ENCODE peak calls at places on chromosomes 12 and 14, in seven cellular contexts. One of them, this sample, is unnamed.

GRCh38 chr12:9888665-9889273 is 7.5 kb downstream of the KLRF2 start:
- DNase-seq in breast epithelium: no peak
- DNase-seq in BE2C: no peak
- DNase-seq in A549: no peak
- DNase-seq in GM23338: no peak
- DNase-seq in AG09309: no peak
- DNase-seq in fibroblast of mammary gland: no peak
- DNase-seq in this sample: no peak

GRCh38 chr14:74190910-74191575 is 48.2 kb upstream of the VSX2 start:
- DNase-seq in breast epithelium: no peak
- DNase-seq in BE2C: peak; percentile 29
- DNase-seq in A549: no peak
- DNase-seq in GM23338: no peak
- DNase-seq in AG09309: no peak
- DNase-seq in fibroblast of mammary gland: peak; percentile 4
- DNase-seq in this sample: no peak

GRCh38 chr12:106978035-106978800 is 8.7 kb downstream of the MTERF2 start:
- DNase-seq in breast epithelium: no peak
- DNase-seq in BE2C: peak; percentile 67
- DNase-seq in A549: no peak
- DNase-seq in GM23338: no peak
- DNase-seq in AG09309: no peak
- DNase-seq in fibroblast of mammary gland: peak; percentile 47
- DNase-seq in this sample: no peak

GRCh38 chr14:70931008-70931407 is 23.7 kb downstream of the PCNX1 start:
- DNase-seq in breast epithelium: no peak
- DNase-seq in BE2C: no peak
- DNase-seq in A549: no peak
- DNase-seq in GM23338: no peak
- DNase-seq in AG09309: no peak
- DNase-seq in fibroblast of mammary gland: no peak
- DNase-seq in this sample: no peak

GRCh38 chr14:100317389-100317788 is 5.8 kb upstream of the SLC25A47 start:
- DNase-seq in breast epithelium: no peak
- DNase-seq in BE2C: no peak
- DNase-seq in A549: no peak
- DNase-seq in GM23338: no peak
- DNase-seq in AG09309: no peak
- DNase-seq in fibroblast of mammary gland: no peak
- DNase-seq in this sample: no peak

GRCh38 chr12:29516431-29516875 is 19.0 kb upstream of the OVCH1 start:
- DNase-seq in breast epithelium: no peak
- DNase-seq in BE2C: no peak
- DNase-seq in A549: no peak
- DNase-seq in GM23338: no peak
- DNase-seq in AG09309: peak; percentile 67
- DNase-seq in fibroblast of mammary gland: peak; percentile 52
- DNase-seq in this sample: no peak

GRCh38 chr12:63948211-63948610 is 103.7 kb downstream of the SRGAP1 start:
- DNase-seq in breast epithelium: no peak
- DNase-seq in BE2C: no peak
- DNase-seq in A549: no peak
- DNase-seq in GM23338: no peak
- DNase-seq in AG09309: no peak
- DNase-seq in fibroblast of mammary gland: no peak
- DNase-seq in this sample: no peak

GRCh38 chr12:47302111-47302597 is 222.4 kb upstream of the AMIGO2 start:
- DNase-seq in breast epithelium: no peak
- DNase-seq in BE2C: no peak
- DNase-seq in A549: peak; percentile 55
- DNase-seq in GM23338: no peak
- DNase-seq in AG09309: no peak
- DNase-seq in fibroblast of mammary gland: no peak
- DNase-seq in this sample: no peak

GRCh38 chr12:84636801-84637285 is 275.8 kb downstream of the SLC6A15 start:
- DNase-seq in breast epithelium: no peak
- DNase-seq in BE2C: no peak
- DNase-seq in A549: no peak
- DNase-seq in GM23338: no peak
- DNase-seq in AG09309: no peak
- DNase-seq in fibroblast of mammary gland: peak; percentile 28
- DNase-seq in this sample: no peak

GRCh38 chr14:25308244-25308643 is 258.3 kb upstream of the STXBP6 start:
- DNase-seq in breast epithelium: no peak
- DNase-seq in BE2C: no peak
- DNase-seq in A549: no peak
- DNase-seq in GM23338: peak; percentile 70
- DNase-seq in AG09309: no peak
- DNase-seq in fibroblast of mammary gland: peak; percentile 4
- DNase-seq in this sample: no peak

GRCh38 chr12:87150969-87151662 is 878.1 kb downstream of the C12orf50 start:
- DNase-seq in breast epithelium: no peak
- DNase-seq in BE2C: no peak
- DNase-seq in A549: no peak
- DNase-seq in GM23338: no peak
- DNase-seq in AG09309: no peak
- DNase-seq in fibroblast of mammary gland: peak; percentile 7
- DNase-seq in this sample: no peak

GRCh38 chr14:51792819-51793218 is 67.6 kb upstream of the GNG2 start:
- DNase-seq in breast epithelium: no peak
- DNase-seq in BE2C: no peak
- DNase-seq in A549: no peak
- DNase-seq in GM23338: no peak
- DNase-seq in AG09309: no peak
- DNase-seq in fibroblast of mammary gland: no peak
- DNase-seq in this sample: peak; percentile 73

GRCh38 chr14:91831337-91831736 is 36.0 kb downstream of the TC2N start:
- DNase-seq in breast epithelium: no peak
- DNase-seq in BE2C: no peak
- DNase-seq in A549: no peak
- DNase-seq in GM23338: no peak
- DNase-seq in AG09309: no peak
- DNase-seq in fibroblast of mammary gland: no peak
- DNase-seq in this sample: no peak

GRCh38 chr14:91835920-91836843 is 31.2 kb downstream of the TC2N start:
- DNase-seq in breast epithelium: peak; percentile 96
- DNase-seq in BE2C: peak; percentile 21
- DNase-seq in A549: peak; percentile 48
- DNase-seq in GM23338: peak; percentile 94
- DNase-seq in AG09309: no peak
- DNase-seq in fibroblast of mammary gland: no peak
- DNase-seq in this sample: no peak

GRCh38 chr14:91835197-91835919 is 32.0 kb downstream of the TC2N start:
- DNase-seq in breast epithelium: no peak
- DNase-seq in BE2C: no peak
- DNase-seq in A549: no peak
- DNase-seq in GM23338: peak; percentile 60
- DNase-seq in AG09309: no peak
- DNase-seq in fibroblast of mammary gland: no peak
- DNase-seq in this sample: no peak

GRCh38 chr14:91837076-91837475 is 30.3 kb downstream of the TC2N start:
- DNase-seq in breast epithelium: no peak
- DNase-seq in BE2C: no peak
- DNase-seq in A549: no peak
- DNase-seq in GM23338: no peak
- DNase-seq in AG09309: no peak
- DNase-seq in fibroblast of mammary gland: no peak
- DNase-seq in this sample: no peak

DNA sequence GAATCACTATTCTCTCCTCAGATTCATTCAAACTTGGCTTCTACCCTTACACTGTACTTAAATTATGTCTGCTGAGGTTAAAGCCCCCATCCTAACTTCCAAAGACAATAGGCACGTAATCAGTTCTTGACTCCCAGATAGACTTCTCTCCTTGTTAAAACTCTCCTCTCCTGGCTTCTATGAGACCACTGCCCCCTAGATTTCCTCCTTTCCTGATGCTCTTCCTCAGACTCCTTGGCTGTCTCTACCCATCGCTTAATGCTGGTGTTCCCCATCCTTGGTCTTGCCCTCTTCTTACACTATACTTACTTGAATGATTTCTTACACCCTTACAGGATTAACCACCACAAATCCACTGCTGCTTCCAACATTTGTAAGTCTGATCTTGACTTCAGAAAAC is 32.8 kb downstream of the TC2N start:
- DNase-seq in breast epithelium: no peak
- DNase-seq in BE2C: no peak
- DNase-seq in A549: no peak
- DNase-seq in GM23338: peak; percentile 51
- DNase-seq in AG09309: no peak
- DNase-seq in fibroblast of mammary gland: no peak
- DNase-seq in this sample: no peak
- H3K4me3 ChIP-seq in breast epithelium: peak overlapping the region; percentile 94
- H3K4me3 ChIP-seq in BE2C: no peak overlapping the region
- H3K4me3 ChIP-seq in A549: no peak overlapping the region
- H3K4me3 ChIP-seq in GM23338: peak overlapping the region; percentile 76
- H3K4me3 ChIP-seq in AG09309: no peak overlapping the region
- H3K4me3 ChIP-seq in fibroblast of mammary gland: no peak overlapping the region
- H3K4me3 ChIP-seq in this sample: no peak overlapping the region

DNA sequence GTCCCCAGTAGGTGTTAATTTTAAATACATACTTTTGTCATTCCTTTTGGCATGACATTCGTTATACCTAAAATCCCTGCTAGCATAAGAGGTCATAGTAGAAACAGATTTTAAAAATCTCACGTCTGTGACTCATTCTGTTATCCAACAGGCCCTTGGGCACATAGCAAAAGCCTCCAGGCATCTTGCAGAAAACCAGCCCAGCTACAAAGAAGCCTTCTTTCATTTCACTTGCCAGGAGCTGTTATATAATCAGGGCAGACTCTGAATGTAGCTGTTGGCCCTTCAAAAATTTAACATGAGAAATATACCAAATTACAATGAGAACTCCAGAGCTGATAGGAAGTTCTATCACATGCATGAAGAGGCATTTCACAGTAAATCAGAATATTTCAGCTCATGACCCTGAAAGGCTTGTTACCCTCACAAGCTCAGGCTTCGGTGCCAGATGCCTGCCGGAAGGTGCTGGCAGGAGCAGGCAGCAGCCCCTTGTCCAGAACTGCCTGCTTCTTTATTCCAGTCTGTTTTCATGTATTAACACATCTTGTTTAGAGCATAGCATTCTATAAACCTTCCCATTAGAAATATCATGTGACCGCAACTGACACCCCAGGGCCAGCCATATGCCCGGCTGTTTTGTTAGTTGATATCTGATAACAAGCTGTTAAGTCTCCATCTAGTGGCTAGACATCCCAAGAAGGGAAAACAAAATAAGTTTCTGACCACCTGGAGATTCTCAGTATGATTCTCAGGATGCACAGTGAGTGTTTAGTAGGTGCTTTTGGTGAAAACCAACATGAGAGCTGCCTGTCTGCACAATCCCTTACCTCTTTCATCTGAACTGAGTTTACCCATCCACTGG is 17.8 kb downstream of the E2F7 start:
- DNase-seq in breast epithelium: no peak
- DNase-seq in BE2C: no peak
- DNase-seq in A549: no peak
- DNase-seq in GM23338: no peak
- DNase-seq in AG09309: no peak
- DNase-seq in fibroblast of mammary gland: no peak
- DNase-seq in this sample: no peak
- TF ChIP-seq CTCF in breast epithelium: no peak
- TF ChIP-seq CTCF in BE2C: peak; percentile 22
- TF ChIP-seq CTCF in A549: no peak
- TF ChIP-seq CTCF in GM23338: peak; percentile 26
- TF ChIP-seq CTCF in AG09309: no peak
- TF ChIP-seq CTCF in fibroblast of mammary gland: no peak
- TF ChIP-seq CTCF in this sample: peak; percentile 45

GRCh38 chr12:94971923-94972322 is 31.6 kb downstream of the NDUFA12 start:
- DNase-seq in breast epithelium: no peak
- DNase-seq in BE2C: no peak
- DNase-seq in A549: no peak
- DNase-seq in GM23338: no peak
- DNase-seq in AG09309: no peak
- DNase-seq in fibroblast of mammary gland: no peak
- DNase-seq in this sample: no peak

GRCh38 chr12:94972795-94973194 is 30.7 kb downstream of the NDUFA12 start:
- DNase-seq in breast epithelium: no peak
- DNase-seq in BE2C: no peak
- DNase-seq in A549: no peak
- DNase-seq in GM23338: no peak
- DNase-seq in AG09309: no peak
- DNase-seq in fibroblast of mammary gland: no peak
- DNase-seq in this sample: no peak

GRCh38 chr12:94970560-94970959 is 32.9 kb downstream of the NDUFA12 start:
- DNase-seq in breast epithelium: no peak
- DNase-seq in BE2C: no peak
- DNase-seq in A549: no peak
- DNase-seq in GM23338: no peak
- DNase-seq in AG09309: no peak
- DNase-seq in fibroblast of mammary gland: no peak
- DNase-seq in this sample: no peak

GRCh38 chr12:94965982-94966381 is 37.5 kb downstream of the NDUFA12 start:
- DNase-seq in breast epithelium: no peak
- DNase-seq in BE2C: no peak
- DNase-seq in A549: no peak
- DNase-seq in GM23338: no peak
- DNase-seq in AG09309: no peak
- DNase-seq in fibroblast of mammary gland: no peak
- DNase-seq in this sample: no peak

DNA sequence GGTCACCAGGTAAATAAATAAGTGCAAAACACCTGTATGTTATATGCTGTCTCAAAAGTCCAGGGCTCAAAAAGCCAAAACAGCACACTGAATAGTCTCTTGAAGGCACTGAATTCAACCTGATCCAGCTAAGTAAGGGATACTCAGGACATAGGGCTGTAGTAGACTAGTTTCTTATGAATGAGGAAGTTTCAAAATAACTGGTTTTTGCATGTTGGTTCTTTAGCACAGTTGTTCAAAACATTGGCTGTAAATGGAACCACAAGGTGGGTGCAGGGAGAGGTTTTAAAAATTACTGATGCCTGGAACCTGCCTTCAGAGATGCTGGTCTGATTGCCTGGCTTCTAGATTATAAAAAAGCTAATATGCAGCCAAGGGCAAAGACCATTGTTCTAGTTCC is 34.1 kb downstream of the NDUFA12 start:
- DNase-seq in breast epithelium: no peak
- DNase-seq in BE2C: no peak
- DNase-seq in A549: no peak
- DNase-seq in GM23338: no peak
- DNase-seq in AG09309: no peak
- DNase-seq in fibroblast of mammary gland: no peak
- DNase-seq in this sample: no peak
- H3K4me3 ChIP-seq in breast epithelium: no peak overlapping the region
- H3K4me3 ChIP-seq in BE2C: no peak overlapping the region
- H3K4me3 ChIP-seq in A549: no peak overlapping the region
- H3K4me3 ChIP-seq in GM23338: no peak overlapping the region
- H3K4me3 ChIP-seq in AG09309: no peak overlapping the region
- H3K4me3 ChIP-seq in fibroblast of mammary gland: no peak overlapping the region
- H3K4me3 ChIP-seq in this sample: no peak overlapping the region

GRCh38 chr12:112013601-112014402 is 576 bp downstream of the ERP29 start:
- DNase-seq in breast epithelium: peak; percentile 59
- DNase-seq in BE2C: peak; percentile 70
- DNase-seq in A549: peak; percentile 44
- DNase-seq in GM23338: peak; percentile 93
- DNase-seq in AG09309: peak; percentile 39
- DNase-seq in fibroblast of mammary gland: peak; percentile 74
- DNase-seq in this sample: no peak
- TF ChIP-seq CTCF in breast epithelium: no peak
- TF ChIP-seq CTCF in BE2C: no peak
- TF ChIP-seq CTCF in A549: no peak
- TF ChIP-seq CTCF in GM23338: no peak
- TF ChIP-seq CTCF in AG09309: no peak
- TF ChIP-seq CTCF in fibroblast of mammary gland: no peak
- TF ChIP-seq CTCF in this sample: no peak

This sample was measured in AG04450.